ENCODE peak calls at places on chromosome 14, in ten cellular contexts. J is lung, T is heart left ventricle, D is left ventricle myocardium inferior, F is neural progenitor cell, A is suprapubic skin, G is IMR-90, W is ovary, P is transverse colon, L is AG04450. H is an unnamed sample.
A peak's percentile ranks its signal among the peaks of the same experiment; 100 is the strongest.

GRCh38 chr14:92951912-92952471 is 29.0 kb downstream of the CHGA start:
- DNase-seq in P (peak; percentile 84), A (peak; percentile 87), D (peak; percentile 82), L (peak; percentile 18), J (peak; percentile 75), W (peak; percentile 87), F (peak; percentile 80), T (peak; percentile 79), G (peak; percentile 48), H (peak; percentile 80)

GRCh38 chr14:103281496-103282231 is 52.4 kb upstream of the EIF5 start:
- DNase-seq in A (no peak), W (peak; percentile 80), F (peak; percentile 48), L (no peak), J (no peak), P (peak; percentile 53), D (no peak), T (peak; percentile 58), G (peak; percentile 62), H (peak; percentile 81)

GRCh38 chr14:67919259-67919658 is 99.7 kb downstream of the RAD51B start:
- DNase-seq in D (no peak), J (no peak), F (no peak), P (no peak), T (no peak), L (no peak), G (peak; percentile 21), W (no peak), A (no peak), H (no peak)

GRCh38 chr14:92914087-92914656 is 8.8 kb upstream of the CHGA start:
- DNase-seq in D (no peak), L (no peak), F (peak; percentile 86), W (peak; percentile 50), T (peak; percentile 49), P (no peak), A (no peak), J (no peak), G (peak; percentile 15), H (peak; percentile 70)

GRCh38 chr14:95609398-95609990 is 74.6 kb downstream of the GLRX5 start:
- DNase-seq in F (peak; percentile 82), A (no peak), T (no peak), J (no peak), P (no peak), W (peak; percentile 41), L (no peak), D (no peak), G (peak; percentile 23), H (peak; percentile 69)

GRCh38 chr14:100303925-100304324 is 2.3 kb downstream of the SLC25A29 start:
- DNase-seq in T (no peak), P (no peak), D (no peak), A (no peak), L (no peak), F (peak; percentile 65), G (no peak), J (no peak), W (no peak), H (no peak)

GRCh38 chr14:54814076-54814475 is 88.5 kb downstream of the GCH1 start:
- DNase-seq in W (no peak), F (no peak), L (no peak), G (no peak), D (no peak), T (no peak), P (no peak), A (no peak), J (no peak), H (peak; percentile 53)

GRCh38 chr14:80055912-80056801 is 155.1 kb downstream of the DIO2 start:
- DNase-seq in G (peak; percentile 78), A (no peak), J (peak; percentile 28), D (no peak), W (peak; percentile 31), T (no peak), P (peak; percentile 9), F (peak; percentile 73), L (peak; percentile 50), H (peak; percentile 62)

GRCh38 chr14:101959277-101959676 is 5.1 kb upstream of the DYNC1H1 start:
- DNase-seq in A (no peak), J (no peak), L (no peak), P (no peak), D (no peak), G (no peak), W (no peak), F (no peak), T (no peak), H (no peak)

GRCh38 chr14:42299692-42300091 is 693.0 kb downstream of the LRFN5 start:
- DNase-seq in A (no peak), T (no peak), D (no peak), P (no peak), J (no peak), G (no peak), F (no peak), L (no peak), W (no peak), H (no peak)

GRCh38 chr14:24310666-24311604 is at the start of gene LTB4R:
- DNase-seq in T (peak; percentile 86), A (peak; percentile 85), D (peak; percentile 79), P (peak; percentile 79), J (peak; percentile 76), F (no peak), G (peak; percentile 73), W (peak; percentile 86), L (no peak), H (no peak)

GRCh38 chr14:102805454-102805891 is 28.2 kb downstream of the TRAF3 start:
- DNase-seq in W (no peak), A (no peak), L (no peak), F (no peak), G (peak; percentile 70), D (no peak), T (no peak), P (peak; percentile 46), J (no peak), H (peak; percentile 54)

GRCh38 chr14:61620130-61620946 is 75.0 kb upstream of the HIF1A start:
- DNase-seq in P (no peak), T (no peak), G (peak; percentile 89), W (no peak), A (no peak), L (peak; percentile 57), D (no peak), J (no peak), F (no peak), H (no peak)

GRCh38 chr14:70709726-70710382 is 68.1 kb downstream of the TTC9 start:
- DNase-seq in A (no peak), G (no peak), T (no peak), F (no peak), J (peak; percentile 34), P (no peak), W (no peak), D (no peak), L (no peak), H (peak; percentile 41)

GRCh38 chr14:32468955-32469354 is 139.9 kb downstream of the AKAP6 start:
- DNase-seq in D (no peak), T (no peak), J (no peak), G (peak; percentile 72), L (no peak), P (no peak), F (no peak), W (no peak), A (no peak), H (no peak)

GRCh38 chr14:68016243-68016914 is 196.8 kb downstream of the RAD51B start:
- DNase-seq in P (no peak), D (no peak), T (no peak), L (no peak), W (no peak), F (no peak), A (no peak), G (peak; percentile 57), J (no peak), H (no peak)

GRCh38 chr14:58275527-58276190 is 22.7 kb upstream of the ARID4A start:
- DNase-seq in F (no peak), A (no peak), W (no peak), P (no peak), G (no peak), D (no peak), L (no peak), T (no peak), J (no peak), H (no peak)
- H3K27ac ChIP-seq in F (peak overlapping the region; percentile 13), A (no peak overlapping the region), W (no peak overlapping the region), P (no peak overlapping the region), G (no peak overlapping the region), D (peak overlapping the region; percentile 4), L (no peak overlapping the region), T (no peak overlapping the region), J (no peak overlapping the region), H (no peak overlapping the region)

DNA sequence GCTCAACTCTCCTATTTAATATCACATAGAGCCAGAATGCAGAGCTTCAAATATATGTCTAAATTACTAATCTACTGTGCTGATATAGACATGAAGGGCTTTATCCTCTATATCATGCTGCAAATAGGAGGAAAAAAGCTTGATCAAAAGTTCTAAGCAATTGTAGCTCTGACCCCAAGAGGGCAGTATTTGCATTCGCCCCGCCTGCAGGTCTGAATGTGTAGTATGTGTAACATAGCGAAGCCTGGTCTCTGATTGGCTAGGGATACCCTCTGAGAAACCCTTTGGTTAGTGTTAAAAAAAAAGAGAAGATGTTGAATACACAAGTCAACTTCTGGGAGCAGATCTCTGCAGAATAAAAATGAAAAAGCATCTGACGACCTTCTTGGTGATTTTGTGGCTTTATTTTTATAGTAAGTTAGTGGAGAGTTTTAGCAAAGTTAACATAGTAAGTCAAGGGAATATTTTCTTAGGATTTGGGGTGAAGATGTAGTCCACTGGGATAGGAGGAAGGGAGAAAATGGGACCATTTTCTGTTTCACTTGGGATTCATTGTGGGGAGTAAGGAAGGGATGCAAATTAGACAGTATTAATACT is 151.6 kb upstream of the OR4E1 start:
- DNase-seq in T (no peak), J (no peak), P (no peak), D (no peak), G (peak; percentile 4), L (no peak), F (peak; percentile 74), W (no peak), A (no peak), H (peak; percentile 69)
- TF ChIP-seq CTCF in T (no peak), J (no peak), P (peak; percentile 22), D (peak; percentile 13), G (peak; percentile 23), L (peak; percentile 14), F (peak; percentile 83), W (no peak), A (peak; percentile 5), H (peak; percentile 85)

GRCh38 chr14:104723651-104724406 is at the start of gene ADSS1:
- DNase-seq in D (peak; percentile 80), L (no peak), F (peak; percentile 84), T (peak; percentile 89), A (no peak), G (no peak), W (peak; percentile 70), J (peak; percentile 65), P (peak; percentile 74), H (peak; percentile 69)
- H3K27ac ChIP-seq in D (peak within 1 kb of the TSS; percentile 92), L (no peak within 1 kb of the TSS), F (no peak within 1 kb of the TSS), T (peak within 1 kb of the TSS; percentile 87), A (no peak within 1 kb of the TSS), G (peak within 1 kb of the TSS; percentile 27), W (no peak within 1 kb of the TSS), J (peak within 1 kb of the TSS; percentile 97), P (peak within 1 kb of the TSS; percentile 45), H (no peak within 1 kb of the TSS)

GRCh38 chr14:98894600-98894999 is 377.4 kb downstream of the BCL11B start:
- DNase-seq in F (no peak), A (no peak), W (peak; percentile 56), L (no peak), D (no peak), J (no peak), G (no peak), T (no peak), P (no peak), H (no peak)
- TF ChIP-seq CTCF in F (no peak), A (no peak), W (no peak), L (no peak), D (no peak), J (no peak), G (no peak), T (no peak), P (no peak), H (no peak)

H was measured in H9.